ENCODE peak calls at places on chromosomes 4 and X, in four cellular contexts. M is psoas muscle, L is OCI-LY7, B is caudate nucleus. F is an unnamed sample.

GRCh38 chrX:13716905-13717304 is 17.5 kb downstream of the TRAPPC2 start:
- DNase-seq in M (no peak), L (no peak), B (no peak), F (peak)

GRCh38 chrX:54444752-54445151 is 4.5 kb downstream of the TSR2 start:
- DNase-seq in M (no peak), L (no peak), B (no peak), F (no peak)

GRCh38 chrX:15143050-15143824 is 126.6 kb downstream of the ASB9 start:
- DNase-seq in M (no peak), L (peak), B (no peak), F (peak)

GRCh38 chr4:177444911-177445736 is 2.9 kb upstream of the AGA start:
- DNase-seq in M (no peak), L (no peak), B (no peak), F (no peak)

GRCh38 chrX:141402897-141403610 is 160.7 kb upstream of the SPANXC start:
- DNase-seq in M (no peak), L (no peak), B (no peak), F (no peak)

GRCh38 chr4:173138636-173139035 is 30.0 kb upstream of the GALNT7 start:
- DNase-seq in M (no peak), L (no peak), B (no peak), F (no peak)

GRCh38 chr4:122874194-122874593 is 47.6 kb downstream of the FGF2 start:
- DNase-seq in M (no peak), L (no peak), B (no peak), F (no peak)

GRCh38 chr4:18689308-18689915 is 667.9 kb upstream of the LCORL start:
- DNase-seq in M (no peak), L (peak), B (peak), F (peak)

GRCh38 chrX:46954716-46955115 is 42.5 kb downstream of the JADE3 start:
- DNase-seq in M (no peak), L (no peak), B (no peak), F (no peak)

GRCh38 chrX:110317079-110317819 is 636 bp downstream of the AMMECR1 start:
- DNase-seq in M (peak), L (peak), B (peak), F (peak)

GRCh38 chr4:129950217-129950616 is 854.3 kb downstream of the C4orf33 start:
- DNase-seq in M (no peak), L (no peak), B (no peak), F (no peak)

GRCh38 chrX:44432641-44433040 is 89.2 kb upstream of the EFHC2 start:
- DNase-seq in M (no peak), L (peak), B (no peak), F (no peak)

GRCh38 chr4:15428611-15429010 is 778 bp downstream of the C1QTNF7 start:
- DNase-seq in M (no peak), L (no peak), B (no peak), F (no peak)

GRCh38 chrX:105765691-105766090 is 56.6 kb upstream of the NRK start:
- DNase-seq in M (no peak), L (no peak), B (no peak), F (no peak)

GRCh38 chr4:142645478-142646108 is 200.5 kb downstream of the INPP4B start:
- DNase-seq in M (no peak), L (no peak), B (no peak), F (no peak)

GRCh38 chr4:17385403-17385802 is 126.5 kb downstream of the QDPR start:
- DNase-seq in M (no peak), L (peak), B (no peak), F (no peak)

DNA sequence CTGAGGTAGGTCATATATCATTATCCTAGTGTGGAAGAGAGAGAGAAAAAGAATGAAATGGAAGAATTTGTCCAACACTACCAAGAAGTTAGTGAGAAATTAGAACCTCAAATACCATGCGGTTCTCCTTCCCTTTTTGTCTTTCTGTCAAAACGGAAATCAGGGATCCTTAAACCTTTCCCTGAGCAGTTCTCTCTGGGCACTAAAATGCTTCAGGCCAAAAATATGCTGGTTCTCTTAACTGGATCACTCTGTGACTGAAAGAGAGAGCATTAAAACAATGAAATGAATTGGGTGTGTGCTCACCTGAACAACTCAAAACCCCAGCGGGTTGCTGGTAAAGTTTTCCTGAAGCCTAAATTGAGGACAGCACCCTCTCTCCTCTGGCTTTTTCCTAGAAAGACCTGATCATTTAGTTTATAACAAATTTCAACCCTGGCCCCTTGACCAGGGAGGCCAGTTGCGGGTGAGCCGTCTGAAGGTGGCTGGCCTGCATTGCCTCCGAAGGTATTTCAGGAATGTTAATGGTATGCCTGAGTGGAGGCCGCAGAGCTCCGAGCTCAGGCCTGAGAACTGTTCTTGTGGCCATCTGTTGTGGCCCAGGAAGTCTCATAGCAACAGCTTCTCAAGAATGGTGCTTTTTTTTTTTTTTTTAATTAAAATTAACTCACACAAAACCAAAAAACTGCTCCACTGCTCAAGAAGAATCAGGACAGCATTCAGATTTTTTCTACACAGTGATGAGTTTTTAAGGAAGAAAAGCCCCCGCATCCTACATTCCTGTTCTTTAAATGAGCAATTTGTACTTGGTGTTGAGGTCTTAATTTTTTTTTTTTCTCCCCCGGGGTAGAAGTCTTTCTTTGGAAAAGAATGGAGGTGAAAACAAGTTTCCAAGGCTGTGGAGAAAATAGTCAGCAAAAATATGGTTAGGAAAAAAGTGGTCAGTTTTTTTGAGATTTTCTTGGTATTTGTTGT is 155.1 kb downstream of the SHROOM3 start:
- DNase-seq in M (no peak), L (no peak), B (no peak), F (no peak)
- H3K27ac ChIP-seq in M (no peak), L (no peak), B (peak), F (no peak)

GRCh38 chr4:155085843-155086530 is 122.4 kb upstream of the NPY2R start:
- DNase-seq in M (no peak), L (no peak), B (no peak), F (no peak)
- H3K27ac ChIP-seq in M (no peak), L (no peak), B (no peak), F (no peak)

GRCh38 chrX:11791537-11791936 is 33.5 kb downstream of the MSL3 start:
- DNase-seq in M (no peak), L (no peak), B (no peak), F (no peak)

GRCh38 chrX:11787564-11787963 is 29.5 kb downstream of the MSL3 start:
- DNase-seq in M (peak), L (peak), B (peak), F (peak)

GRCh38 chrX:11791090-11791489 is 33.1 kb downstream of the MSL3 start:
- DNase-seq in M (no peak), L (no peak), B (no peak), F (no peak)

GRCh38 chrX:11792461-11793421 is 34.7 kb downstream of the MSL3 start:
- DNase-seq in M (no peak), L (peak), B (no peak), F (no peak)

DNA sequence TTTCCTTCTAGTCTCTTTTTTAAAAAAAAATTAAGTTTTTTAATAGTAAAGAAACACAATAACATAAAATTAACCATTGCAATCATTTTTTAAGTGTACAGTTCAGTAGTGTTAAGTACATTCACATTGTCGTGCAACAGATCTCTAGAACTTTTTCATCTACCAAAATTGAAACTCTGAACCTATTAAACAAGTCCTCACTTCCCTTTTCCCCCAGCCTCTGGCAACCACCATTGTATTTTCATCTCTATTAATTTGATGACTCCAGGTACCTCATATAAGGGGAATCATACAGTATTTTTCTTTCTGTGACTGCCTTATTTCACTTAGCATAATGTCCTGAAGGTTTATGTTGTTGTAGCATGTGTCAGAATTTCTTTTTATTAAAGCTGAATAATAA is 31.8 kb downstream of the MSL3 start:
- DNase-seq in M (no peak), L (peak), B (no peak), F (no peak)
- H3K27ac ChIP-seq in M (no peak), L (no peak), B (no peak), F (no peak)

DNA sequence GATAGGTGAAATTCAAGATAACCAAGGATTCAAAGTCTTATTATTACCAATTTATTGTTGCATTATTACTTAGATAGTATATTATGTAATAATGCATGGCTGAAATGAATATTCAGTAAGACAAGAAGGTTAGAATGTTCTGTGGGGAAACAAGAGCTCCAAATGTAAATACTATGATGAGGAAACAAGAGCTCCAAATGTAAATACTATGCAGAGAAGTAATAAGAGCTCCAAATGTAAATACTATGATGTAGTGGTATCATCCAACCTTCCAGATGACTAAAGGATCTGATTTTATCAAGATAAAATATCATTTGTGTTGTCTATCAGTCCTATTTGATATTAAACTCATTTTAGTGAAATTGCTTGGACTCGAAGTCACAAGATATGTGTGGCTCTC is 82.2 kb upstream of the PCDH18 start:
- DNase-seq in M (no peak), L (no peak), B (no peak), F (no peak)
- H3K27ac ChIP-seq in M (no peak), L (no peak), B (no peak), F (no peak)

GRCh38 chr4:159235779-159236368 is 133.0 kb downstream of the RAPGEF2 start:
- DNase-seq in M (no peak), L (no peak), B (no peak), F (no peak)

GRCh38 chr4:159239534-159239933 is 136.7 kb downstream of the RAPGEF2 start:
- DNase-seq in M (no peak), L (no peak), B (no peak), F (no peak)

GRCh38 chr4:159237975-159238374 is 135.1 kb downstream of the RAPGEF2 start:
- DNase-seq in M (no peak), L (no peak), B (no peak), F (no peak)

GRCh38 chr4:159240690-159241089 is 137.8 kb downstream of the RAPGEF2 start:
- DNase-seq in M (no peak), L (no peak), B (no peak), F (no peak)

DNA sequence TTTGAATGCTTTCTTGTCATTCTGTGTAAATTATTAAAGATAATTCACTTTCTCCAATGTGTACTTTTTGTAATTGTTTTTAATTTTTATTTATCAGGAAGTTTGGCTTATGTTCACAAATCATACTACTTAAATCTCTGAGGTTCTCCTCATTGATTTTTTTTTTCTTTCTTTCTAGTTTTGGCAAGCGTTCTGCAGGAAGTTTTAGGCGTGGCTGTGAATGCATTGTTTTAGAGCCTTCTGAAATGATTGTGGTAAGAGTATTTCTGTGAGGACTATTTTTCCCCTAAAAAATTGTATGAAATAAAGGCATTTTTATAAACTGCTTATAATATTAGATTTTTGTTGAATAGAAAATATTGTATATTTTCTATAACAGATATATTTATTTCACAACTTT is 135.8 kb downstream of the RAPGEF2 start:
- DNase-seq in M (no peak), L (no peak), B (no peak), F (no peak)
- H3K27ac ChIP-seq in M (no peak), L (no peak), B (no peak), F (no peak)

DNA sequence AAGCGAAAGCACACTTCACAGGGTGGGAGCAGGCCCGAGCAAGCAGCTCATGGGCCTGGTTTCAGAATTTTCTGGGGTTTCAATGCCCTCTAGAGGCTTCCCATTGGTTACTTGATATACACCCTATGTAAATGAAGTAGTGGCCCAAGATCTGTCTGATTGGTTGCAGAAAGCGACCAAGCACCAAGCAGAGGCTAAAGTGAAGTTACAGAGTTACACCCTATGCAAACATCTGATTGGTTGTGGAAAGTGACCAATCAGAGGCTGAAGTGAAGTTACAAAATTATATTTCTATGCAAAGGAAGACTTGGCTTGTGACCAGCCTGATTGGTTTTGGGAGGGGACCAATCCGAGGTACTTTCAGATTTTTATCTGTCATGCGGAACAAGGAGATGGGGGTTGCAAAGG is 8.2 kb downstream of the FHIP1A start:
- DNase-seq in M (no peak), L (no peak), B (no peak), F (no peak)
- H3K27ac ChIP-seq in M (no peak), L (no peak), B (no peak), F (no peak)

DNA sequence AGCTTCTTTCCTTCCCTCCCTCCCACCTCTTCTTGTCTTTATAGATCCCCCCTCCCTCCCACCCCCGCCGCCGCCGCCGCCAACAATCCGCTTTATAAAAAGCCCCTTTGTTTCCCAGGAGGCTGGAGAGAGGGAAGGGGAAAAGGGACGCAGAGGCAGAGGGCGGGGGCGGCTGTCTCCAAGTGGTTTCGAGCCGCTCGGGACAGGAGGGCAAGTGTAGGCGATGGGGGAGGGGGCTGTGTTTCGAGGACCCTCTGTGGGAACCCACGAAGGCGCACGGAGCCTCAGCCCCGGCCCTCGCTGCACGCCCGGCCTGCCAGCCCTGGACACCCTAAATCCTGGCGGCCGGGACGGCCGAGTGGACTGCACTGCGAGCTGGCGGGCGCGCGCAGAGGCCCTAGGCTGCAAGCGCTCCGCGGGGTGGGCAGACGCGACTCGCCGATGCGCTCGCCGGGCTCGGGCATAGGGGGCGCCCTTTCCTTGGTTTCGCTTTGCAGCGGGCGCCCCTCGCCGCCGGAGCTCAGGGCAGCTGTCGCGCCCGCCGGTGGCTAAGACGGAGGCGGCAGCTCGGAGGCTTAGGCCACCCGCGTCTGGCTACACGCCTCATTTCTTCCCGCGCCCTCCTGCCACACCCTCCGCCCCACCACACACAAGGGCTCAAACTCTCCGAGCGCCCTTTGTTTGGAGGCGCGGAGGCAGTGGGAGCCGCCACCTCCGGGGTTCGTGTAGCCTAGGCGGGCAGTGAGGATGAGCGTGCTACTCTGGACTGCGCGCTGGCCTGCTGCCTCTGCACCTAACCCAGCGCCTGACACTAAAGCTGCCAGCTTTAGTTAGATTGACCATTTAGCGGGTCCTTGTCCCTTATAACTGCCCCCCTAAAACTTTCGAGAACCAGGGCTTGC is 2.2 kb downstream of the MAMLD1 start:
- DNase-seq in M (peak), L (no peak), B (peak), F (peak)
- H3K27ac ChIP-seq in M (peak), L (no peak), B (peak), F (no peak)